ENCODE peak calls at places on chromosomes 16 and 17, in five cellular contexts. P, I, Q, H and M are unnamed samples. For H3K4me1, the result is how much of the 10 kb centered on the place peaks cover.

GRCh38 chr16:72925631-72925979 is 122.3 kb downstream of the ZFHX3 start:
- DNase-seq in I (no peak), H (no peak), Q (no peak), P (no peak), M (no peak)

GRCh38 chr17:64747938-64748540 is 85.9 kb upstream of the SMURF2 start:
- DNase-seq in H (no peak), Q (no peak), P (no peak), I (no peak), M (no peak)

GRCh38 chr16:66388350-66389139 is 22.1 kb downstream of the CDH5 start:
- DNase-seq in P (no peak), I (no peak), H (no peak), Q (no peak), M (no peak)

GRCh38 chr17:69325518-69326301 is 1.2 kb downstream of the ABCA5 start:
- DNase-seq in I (no peak), Q (peak), H (peak), P (no peak), M (no peak)

GRCh38 chr16:87125206-87126155 is 191.7 kb downstream of the C16orf95 start:
- DNase-seq in H (no peak), Q (no peak), P (no peak), I (no peak), M (no peak)

GRCh38 chr17:36657763-36658490 is 56.5 kb downstream of the MRM1 start:
- DNase-seq in P (no peak), Q (no peak), H (peak), I (no peak), M (no peak)

GRCh38 chr17:19702231-19702641 is 14.1 kb downstream of the SLC47A2 start:
- DNase-seq in I (no peak), H (no peak), Q (no peak), P (no peak), M (no peak)

GRCh38 chr16:76926042-76926441 is 264.9 kb upstream of the MON1B start:
- DNase-seq in P (no peak), Q (no peak), H (no peak), I (no peak), M (no peak)

GRCh38 chr17:927611-928461 is 51.7 kb downstream of the NXN start:
- DNase-seq in H (no peak), Q (peak), P (no peak), I (no peak), M (no peak)

GRCh38 chr16:24900230-24900629 is 54.5 kb downstream of the SLC5A11 start:
- DNase-seq in I (no peak), H (peak), Q (no peak), P (no peak), M (no peak)

GRCh38 chr16:28569968-28570752 is 16.4 kb downstream of the SGF29 start:
- DNase-seq in Q (no peak), P (no peak), I (no peak), H (no peak), M (no peak)

GRCh38 chr16:56332464-56333079 is 92.8 kb downstream of the AMFR start:
- DNase-seq in Q (peak), I (peak), P (no peak), H (peak), M (peak)

GRCh38 chr17:74922172-74922571 is 883 bp downstream of the USH1G start:
- DNase-seq in Q (no peak), I (no peak), P (no peak), H (no peak), M (no peak)

GRCh38 chr17:260031-260791 is 78.8 kb upstream of the DOC2B start:
- DNase-seq in P (no peak), Q (no peak), I (no peak), H (peak), M (no peak)

GRCh38 chr17:10394201-10394887 is 21.5 kb upstream of the MYH13 start:
- DNase-seq in P (no peak), I (no peak), Q (no peak), H (no peak), M (no peak)

GRCh38 chr17:53218723-53219122 is 604.0 kb upstream of the KIF2B start:
- DNase-seq in Q (no peak), P (no peak), I (no peak), H (no peak), M (no peak)

GRCh38 chr16:46833465-46833810 is 2.5 kb upstream of the C16orf87 start:
- DNase-seq in I (no peak), P (no peak), H (no peak), Q (no peak), M (no peak)

GRCh38 chr16:20898938-20899502 is 1.1 kb downstream of the DCUN1D3 start:
- DNase-seq in Q (no peak), P (no peak), H (no peak), I (no peak), M (no peak)

GRCh38 chr16:46908540-46909372 is 24.6 kb downstream of the GPT2 start:
- DNase-seq in I (peak), H (peak), Q (peak), P (peak), M (no peak)

GRCh38 chr17:71870546-71870862 is 250.3 kb upstream of the SOX9 start:
- DNase-seq in P (no peak), Q (no peak), H (no peak), I (no peak), M (no peak)

GRCh38 chr16:70257391-70257790 is 5.7 kb upstream of the EXOSC6 start:
- DNase-seq in Q (no peak), H (no peak), I (no peak), P (no peak), M (no peak)

GRCh38 chr17:55720917-55721836 is 1.5 kb downstream of the TMEM100 start:
- DNase-seq in P (no peak), I (no peak), Q (no peak), H (no peak), M (no peak)

GRCh38 chr17:77281024-77281903 is 140.5 kb downstream of the SEC14L1 start:
- DNase-seq in P (peak), H (peak), I (no peak), Q (peak), M (peak)

GRCh38 chr16:74564451-74564984 is 42.4 kb downstream of the GLG1 start:
- DNase-seq in Q (no peak), I (no peak), H (no peak), P (no peak), M (no peak)

GRCh38 chr17:17819561-17819995 is 17.2 kb downstream of the SREBF1 start:
- DNase-seq in Q (peak), I (no peak), P (peak), H (peak), M (peak)

GRCh38 chr17:65712383-65713267 is 151.2 kb upstream of the AXIN2 start:
- DNase-seq in I (no peak), P (no peak), H (no peak), Q (no peak), M (no peak)

GRCh38 chr17:41549596-41550039 is 21.5 kb upstream of the KRT19 start:
- DNase-seq in H (no peak), I (no peak), Q (peak), P (no peak), M (no peak)

GRCh38 chr16:983044-984030 is 1.8 kb downstream of the SOX8 start:
- DNase-seq in Q (no peak), I (no peak), H (peak), P (no peak), M (no peak)

GRCh38 chr16:57061084-57061905 is 31.1 kb upstream of the CPNE2 start:
- DNase-seq in P (no peak), Q (peak), H (no peak), I (no peak), M (peak)

GRCh38 chr16:53159781-53160436 is 105.1 kb downstream of the CHD9 start:
- DNase-seq in I (peak), Q (peak), P (no peak), H (peak), M (no peak)

GRCh38 chr17:17073006-17073626 is 30.9 kb downstream of the MPRIP start:
- DNase-seq in P (no peak), I (no peak), H (no peak), Q (no peak), M (no peak)

GRCh38 chr16:27226476-27226875 is 23.1 kb downstream of the KDM8 start:
- DNase-seq in H (no peak), P (no peak), I (no peak), Q (no peak), M (peak)

GRCh38 chr16:27229891-27230470 is 26.7 kb downstream of the KDM8 start:
- DNase-seq in I (no peak), Q (no peak), H (no peak), P (no peak), M (peak)

GRCh38 chr16:27226976-27227705 is 23.8 kb downstream of the KDM8 start:
- DNase-seq in P (no peak), Q (no peak), H (no peak), I (no peak), M (peak)

GRCh38 chr16:27228621-27229501 is 25.5 kb downstream of the KDM8 start:
- DNase-seq in I (no peak), P (no peak), H (no peak), Q (no peak), M (peak)

DNA sequence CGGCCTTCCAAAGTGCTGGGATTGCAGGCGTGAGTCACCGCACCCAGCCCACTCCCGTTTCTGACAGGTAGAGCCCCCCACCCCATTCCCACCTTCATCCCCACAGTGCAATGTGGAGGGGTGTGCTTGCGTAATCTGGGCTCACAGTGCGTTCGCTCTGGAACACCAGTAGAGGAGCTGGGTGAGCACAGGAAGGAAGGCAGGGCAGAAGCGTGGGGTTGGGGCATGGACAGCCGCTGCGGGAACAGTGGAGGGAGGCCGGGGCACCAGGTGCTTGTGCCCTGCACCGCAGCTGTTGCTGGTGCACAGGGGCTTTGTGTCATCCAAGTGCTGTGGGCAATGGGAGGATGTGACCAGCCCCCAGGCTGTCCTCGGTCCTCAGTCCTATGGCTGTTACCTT is 24.7 kb downstream of the KDM8 start:
- DNase-seq in I (no peak), Q (no peak), H (no peak), P (no peak), M (no peak)
- H3K4me1 ChIP-seq in I (under half), Q (under half), H (under half), P (half or more), M (under half)

DNA sequence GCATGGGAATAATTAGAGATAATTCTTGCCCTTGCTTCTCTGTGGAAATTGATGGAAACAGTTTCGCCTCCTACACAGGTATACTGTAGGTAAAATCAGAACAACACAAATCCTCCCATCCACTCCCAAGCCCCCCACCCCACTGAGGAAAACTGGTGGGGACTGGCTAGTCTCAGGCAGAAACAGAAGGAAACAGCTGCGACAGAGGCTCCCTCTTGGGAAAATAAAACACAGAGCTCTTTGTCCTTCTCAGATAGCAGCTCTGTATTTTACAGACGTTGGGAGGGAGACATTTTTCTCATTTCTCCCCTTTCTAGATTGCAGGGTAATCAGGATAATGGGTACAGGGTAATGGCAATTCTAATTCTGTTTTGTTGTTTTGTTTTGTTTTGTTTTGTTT is 1.1 kb downstream of the SLFN13 start:
- DNase-seq in P (no peak), H (no peak), Q (no peak), I (no peak), M (no peak)
- H3K4me3 ChIP-seq in P (no peak), H (peak), Q (peak), I (peak), M (peak)

GRCh38 chr17:81414751-81415516 is 19.7 kb downstream of the BAHCC1 start:
- DNase-seq in P (no peak), Q (no peak), H (no peak), I (no peak), M (no peak)
- H3K4me1 ChIP-seq in P (under half), Q (under half), H (under half), I (under half), M (under half)

GRCh38 chr17:42684033-42684625 is 1.8 kb downstream of the CNTNAP1 start:
- DNase-seq in H (no peak), P (no peak), Q (no peak), I (no peak), M (no peak)

GRCh38 chr17:42681976-42682375 is 333 bp upstream of the CCR10 start:
- DNase-seq in I (no peak), Q (no peak), P (no peak), H (no peak), M (no peak)

GRCh38 chr17:42682400-42683384 is at the start of gene CNTNAP1:
- DNase-seq in H (peak), Q (peak), I (no peak), P (no peak), M (peak)

GRCh38 chr17:42684929-42685556 is 2.7 kb downstream of the CNTNAP1 start:
- DNase-seq in I (no peak), Q (no peak), P (no peak), H (no peak), M (no peak)

GRCh38 chr17:42683407-42684031 is 1.2 kb downstream of the CNTNAP1 start:
- DNase-seq in Q (peak), H (peak), P (no peak), I (no peak), M (no peak)
- H3K4me3 ChIP-seq in Q (peak), H (peak), P (no peak), I (peak), M (peak)

GRCh38 chr17:45102856-45103255 is 29.5 kb downstream of the PLCD3 start:
- DNase-seq in Q (no peak), I (no peak), P (no peak), H (no peak), M (no peak)
- H3K4me1 ChIP-seq in Q (under half), I (under half), P (under half), H (under half), M (under half)

GRCh38 chr16:30893082-30893743 is 664 bp downstream of the BCL7C start:
- DNase-seq in Q (no peak), I (no peak), P (no peak), H (peak), M (no peak)

GRCh38 chr16:30894540-30895368 is 877 bp upstream of the BCL7C start:
- DNase-seq in H (no peak), P (no peak), Q (peak), I (no peak), M (no peak)

GRCh38 chr16:30893744-30894539 is at the start of gene BCL7C:
- DNase-seq in H (peak), Q (peak), P (peak), I (no peak), M (peak)

GRCh38 chr16:30889721-30890120 is 4.2 kb downstream of the BCL7C start:
- DNase-seq in P (no peak), I (no peak), H (no peak), Q (no peak), M (no peak)

DNA sequence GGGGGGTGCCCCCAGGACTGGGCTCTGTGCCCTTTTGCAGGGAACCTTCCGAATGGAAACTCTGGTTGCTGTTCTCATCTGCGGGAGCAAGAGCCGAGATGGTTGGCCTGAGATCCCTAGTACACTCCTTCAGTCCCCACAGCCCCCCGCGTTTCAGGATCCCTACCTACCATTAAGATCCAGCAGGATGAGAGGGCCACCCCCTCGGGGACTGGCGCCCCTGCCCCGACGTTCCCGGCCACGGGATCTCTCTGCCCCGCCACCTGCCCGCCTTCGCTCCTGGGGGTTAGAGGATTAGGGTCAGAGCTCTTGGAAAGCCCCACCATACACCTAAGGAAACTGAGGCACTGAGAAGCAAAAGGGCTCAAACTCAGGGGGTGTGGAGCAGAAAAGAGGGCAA is 1.2 kb downstream of the BCL7C start:
- DNase-seq in Q (no peak), I (no peak), H (no peak), P (no peak), M (no peak)
- H3K4me3 ChIP-seq in Q (peak), I (no peak), H (peak), P (peak), M (peak)